ENCODE peak calls at places on chromosomes 11 and 22, in six cellular contexts. One of them, this sample, is unnamed.

GRCh38 chr11:911031-911889 is 650 bp upstream of the CHID1 start:
- DNase-seq in CD8-positive, alpha-beta T cell: no peak
- DNase-seq in lower lobe of right lung: peak
- DNase-seq in heart right ventricle: peak
- DNase-seq in fibroblast of mammary gland: peak
- DNase-seq in hepatocyte: peak
- DNase-seq in this sample: no peak

GRCh38 chr11:87422566-87422965 is 384.8 kb downstream of the TMEM135 start:
- DNase-seq in CD8-positive, alpha-beta T cell: no peak
- DNase-seq in lower lobe of right lung: no peak
- DNase-seq in heart right ventricle: no peak
- DNase-seq in fibroblast of mammary gland: no peak
- DNase-seq in hepatocyte: no peak
- DNase-seq in this sample: no peak

GRCh38 chr11:13103962-13104554 is 94.9 kb downstream of the RASSF10 start:
- DNase-seq in CD8-positive, alpha-beta T cell: no peak
- DNase-seq in lower lobe of right lung: no peak
- DNase-seq in heart right ventricle: no peak
- DNase-seq in fibroblast of mammary gland: no peak
- DNase-seq in hepatocyte: no peak
- DNase-seq in this sample: no peak

GRCh38 chr11:101436511-101437142 is 147.2 kb downstream of the TRPC6 start:
- DNase-seq in CD8-positive, alpha-beta T cell: no peak
- DNase-seq in lower lobe of right lung: no peak
- DNase-seq in heart right ventricle: no peak
- DNase-seq in fibroblast of mammary gland: peak
- DNase-seq in hepatocyte: peak
- DNase-seq in this sample: no peak

GRCh38 chr22:33923660-33924246 is 3.5 kb upstream of the LARGE1 start:
- DNase-seq in CD8-positive, alpha-beta T cell: no peak
- DNase-seq in lower lobe of right lung: no peak
- DNase-seq in heart right ventricle: no peak
- DNase-seq in fibroblast of mammary gland: peak
- DNase-seq in hepatocyte: peak
- DNase-seq in this sample: peak

GRCh38 chr11:23155503-23155902 is 295.2 kb upstream of the CCDC179 start:
- DNase-seq in CD8-positive, alpha-beta T cell: no peak
- DNase-seq in lower lobe of right lung: no peak
- DNase-seq in heart right ventricle: no peak
- DNase-seq in fibroblast of mammary gland: no peak
- DNase-seq in hepatocyte: no peak
- DNase-seq in this sample: no peak

GRCh38 chr11:72609045-72609444 is 65.2 kb downstream of the PDE2A start:
- DNase-seq in CD8-positive, alpha-beta T cell: no peak
- DNase-seq in lower lobe of right lung: no peak
- DNase-seq in heart right ventricle: no peak
- DNase-seq in fibroblast of mammary gland: peak
- DNase-seq in hepatocyte: no peak
- DNase-seq in this sample: no peak

GRCh38 chr11:11432621-11433319 is 79.7 kb upstream of the CSNK2A3 start:
- DNase-seq in CD8-positive, alpha-beta T cell: no peak
- DNase-seq in lower lobe of right lung: no peak
- DNase-seq in heart right ventricle: no peak
- DNase-seq in fibroblast of mammary gland: no peak
- DNase-seq in hepatocyte: no peak
- DNase-seq in this sample: no peak

GRCh38 chr22:38694945-38695344 is 5.8 kb downstream of the JOSD1 start:
- DNase-seq in CD8-positive, alpha-beta T cell: no peak
- DNase-seq in lower lobe of right lung: no peak
- DNase-seq in heart right ventricle: no peak
- DNase-seq in fibroblast of mammary gland: no peak
- DNase-seq in hepatocyte: peak
- DNase-seq in this sample: no peak

GRCh38 chr22:38924197-38924952 is 33.0 kb upstream of the APOBEC3A start:
- DNase-seq in CD8-positive, alpha-beta T cell: no peak
- DNase-seq in lower lobe of right lung: peak
- DNase-seq in heart right ventricle: peak
- DNase-seq in fibroblast of mammary gland: peak
- DNase-seq in hepatocyte: peak
- DNase-seq in this sample: peak

GRCh38 chr22:23709107-23709506 is 18.3 kb downstream of the RGL4 start:
- DNase-seq in CD8-positive, alpha-beta T cell: no peak
- DNase-seq in lower lobe of right lung: no peak
- DNase-seq in heart right ventricle: no peak
- DNase-seq in fibroblast of mammary gland: no peak
- DNase-seq in hepatocyte: no peak
- DNase-seq in this sample: peak

GRCh38 chr22:41028841-41029240 is 63.6 kb upstream of the EP300 start:
- DNase-seq in CD8-positive, alpha-beta T cell: no peak
- DNase-seq in lower lobe of right lung: no peak
- DNase-seq in heart right ventricle: no peak
- DNase-seq in fibroblast of mammary gland: peak
- DNase-seq in hepatocyte: peak
- DNase-seq in this sample: no peak

GRCh38 chr22:21103633-21104032 is 57.9 kb downstream of the LRRC74B start:
- DNase-seq in CD8-positive, alpha-beta T cell: no peak
- DNase-seq in lower lobe of right lung: no peak
- DNase-seq in heart right ventricle: no peak
- DNase-seq in fibroblast of mammary gland: no peak
- DNase-seq in hepatocyte: no peak
- DNase-seq in this sample: no peak

GRCh38 chr11:100719362-100719761 is 32.3 kb downstream of the ARHGAP42 start:
- DNase-seq in CD8-positive, alpha-beta T cell: no peak
- DNase-seq in lower lobe of right lung: no peak
- DNase-seq in heart right ventricle: no peak
- DNase-seq in fibroblast of mammary gland: peak
- DNase-seq in hepatocyte: peak
- DNase-seq in this sample: no peak

GRCh38 chr22:49763138-49763537 is 64.5 kb downstream of the BRD1 start:
- DNase-seq in CD8-positive, alpha-beta T cell: no peak
- DNase-seq in lower lobe of right lung: no peak
- DNase-seq in heart right ventricle: no peak
- DNase-seq in fibroblast of mammary gland: no peak
- DNase-seq in hepatocyte: no peak
- DNase-seq in this sample: no peak

GRCh38 chr11:126233391-126233790 is 21.8 kb downstream of the FAM118B start:
- DNase-seq in CD8-positive, alpha-beta T cell: no peak
- DNase-seq in lower lobe of right lung: no peak
- DNase-seq in heart right ventricle: no peak
- DNase-seq in fibroblast of mammary gland: peak
- DNase-seq in hepatocyte: no peak
- DNase-seq in this sample: no peak

GRCh38 chr11:68038718-68039525 is at the start of gene TCIRG1:
- DNase-seq in CD8-positive, alpha-beta T cell: no peak
- DNase-seq in lower lobe of right lung: peak
- DNase-seq in heart right ventricle: peak
- DNase-seq in fibroblast of mammary gland: peak
- DNase-seq in hepatocyte: peak
- DNase-seq in this sample: no peak

GRCh38 chr11:76523147-76523546 is 78.3 kb downstream of the EMSY start:
- DNase-seq in CD8-positive, alpha-beta T cell: no peak
- DNase-seq in lower lobe of right lung: no peak
- DNase-seq in heart right ventricle: no peak
- DNase-seq in fibroblast of mammary gland: no peak
- DNase-seq in hepatocyte: peak
- DNase-seq in this sample: no peak

DNA sequence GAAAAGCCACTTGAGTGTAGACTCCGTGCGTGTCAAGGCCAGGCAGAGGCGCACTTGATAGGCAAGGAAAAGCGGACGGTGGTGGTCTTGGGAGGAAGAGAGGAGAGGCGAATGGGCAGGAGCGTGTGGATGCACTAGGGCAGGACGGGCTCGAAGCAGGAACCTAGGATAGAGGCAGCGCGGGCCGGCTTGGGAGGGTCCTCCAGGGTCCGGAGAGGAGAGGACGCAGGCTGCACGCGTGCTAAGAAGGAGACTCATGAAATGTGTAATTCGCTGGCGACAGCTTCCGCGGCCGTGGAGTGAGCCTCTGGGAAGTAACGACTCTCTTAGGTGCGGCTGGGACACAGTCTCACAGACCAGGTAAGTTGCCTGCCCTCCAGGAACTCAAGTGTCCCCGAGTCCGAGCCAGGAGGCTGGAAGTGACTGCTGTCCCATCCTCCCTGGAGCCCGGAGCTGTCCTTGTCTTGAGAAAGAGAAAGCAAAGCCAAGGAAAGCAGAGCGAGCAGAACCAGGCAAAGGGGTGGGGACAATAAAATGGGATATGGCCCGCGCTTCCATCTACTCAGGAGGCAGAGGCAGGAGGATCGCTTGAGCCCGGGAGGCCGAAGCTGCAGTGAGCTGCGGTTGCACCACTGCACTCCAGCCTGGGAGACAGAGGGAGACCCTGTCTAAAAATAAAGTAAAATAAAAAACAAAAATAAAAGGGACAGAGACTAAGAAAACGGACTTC is 824 bp upstream of the IL17RA start:
- DNase-seq in CD8-positive, alpha-beta T cell: no peak
- DNase-seq in lower lobe of right lung: no peak
- DNase-seq in heart right ventricle: no peak
- DNase-seq in fibroblast of mammary gland: no peak
- DNase-seq in hepatocyte: no peak
- DNase-seq in this sample: no peak
- H3K4me3 ChIP-seq in CD8-positive, alpha-beta T cell: peak
- H3K4me3 ChIP-seq in lower lobe of right lung: peak
- H3K4me3 ChIP-seq in heart right ventricle: peak
- H3K4me3 ChIP-seq in fibroblast of mammary gland: peak
- H3K4me3 ChIP-seq in hepatocyte: peak
- H3K4me3 ChIP-seq in this sample: peak

GRCh38 chr11:61967924-61968757 is 707 bp upstream of the FTH1 start:
- DNase-seq in CD8-positive, alpha-beta T cell: no peak
- DNase-seq in lower lobe of right lung: peak
- DNase-seq in heart right ventricle: peak
- DNase-seq in fibroblast of mammary gland: no peak
- DNase-seq in hepatocyte: peak
- DNase-seq in this sample: no peak

GRCh38 chr11:61969838-61970452 is 2.5 kb upstream of the FTH1 start:
- DNase-seq in CD8-positive, alpha-beta T cell: no peak
- DNase-seq in lower lobe of right lung: no peak
- DNase-seq in heart right ventricle: no peak
- DNase-seq in fibroblast of mammary gland: peak
- DNase-seq in hepatocyte: no peak
- DNase-seq in this sample: no peak

GRCh38 chr11:61967177-61967923 is at the start of gene FTH1:
- DNase-seq in CD8-positive, alpha-beta T cell: peak
- DNase-seq in lower lobe of right lung: peak
- DNase-seq in heart right ventricle: peak
- DNase-seq in fibroblast of mammary gland: peak
- DNase-seq in hepatocyte: peak
- DNase-seq in this sample: no peak

GRCh38 chr11:61969391-61969758 is 1.9 kb upstream of the FTH1 start:
- DNase-seq in CD8-positive, alpha-beta T cell: no peak
- DNase-seq in lower lobe of right lung: no peak
- DNase-seq in heart right ventricle: no peak
- DNase-seq in fibroblast of mammary gland: no peak
- DNase-seq in hepatocyte: no peak
- DNase-seq in this sample: no peak

DNA sequence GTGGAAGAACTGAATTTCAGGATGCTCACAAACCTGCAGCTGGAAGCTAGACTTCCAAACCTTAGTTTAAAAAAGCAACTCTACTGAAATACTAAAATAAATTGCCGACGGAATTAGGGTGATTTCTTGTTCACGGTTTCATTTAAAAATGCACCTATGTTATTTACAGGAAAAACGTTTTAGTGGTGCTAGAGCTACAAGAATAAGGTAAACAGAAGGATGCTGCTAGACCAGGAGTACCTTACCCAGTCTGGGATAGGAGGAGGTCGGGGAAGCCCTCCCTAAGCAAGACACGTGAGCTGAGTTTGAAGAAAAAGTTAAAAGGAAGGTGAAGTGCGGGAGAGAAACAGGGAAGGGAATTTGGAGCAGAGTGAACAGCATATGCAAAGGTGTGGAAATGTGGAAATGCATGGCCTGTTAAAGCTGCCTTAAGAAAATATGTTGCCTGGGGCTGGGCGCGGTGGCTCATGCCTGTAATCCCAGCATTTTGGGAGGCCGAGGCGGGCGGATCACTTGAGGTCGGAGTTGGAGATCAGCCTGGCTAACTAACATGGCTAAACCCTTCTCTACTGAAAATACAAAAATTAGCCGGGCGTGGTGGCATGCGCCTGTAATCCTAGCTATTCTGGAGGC is 1.4 kb upstream of the FTH1 start:
- DNase-seq in CD8-positive, alpha-beta T cell: no peak
- DNase-seq in lower lobe of right lung: no peak
- DNase-seq in heart right ventricle: no peak
- DNase-seq in fibroblast of mammary gland: no peak
- DNase-seq in hepatocyte: no peak
- DNase-seq in this sample: no peak
- H3K4me3 ChIP-seq in CD8-positive, alpha-beta T cell: no peak
- H3K4me3 ChIP-seq in lower lobe of right lung: peak
- H3K4me3 ChIP-seq in heart right ventricle: peak
- H3K4me3 ChIP-seq in fibroblast of mammary gland: peak
- H3K4me3 ChIP-seq in hepatocyte: no peak
- H3K4me3 ChIP-seq in this sample: peak

GRCh38 chr22:45535400-45535799 is 32.7 kb downstream of the FBLN1 start:
- DNase-seq in CD8-positive, alpha-beta T cell: no peak
- DNase-seq in lower lobe of right lung: no peak
- DNase-seq in heart right ventricle: no peak
- DNase-seq in fibroblast of mammary gland: no peak
- DNase-seq in hepatocyte: peak
- DNase-seq in this sample: no peak
- H3K4me3 ChIP-seq in CD8-positive, alpha-beta T cell: no peak
- H3K4me3 ChIP-seq in lower lobe of right lung: no peak
- H3K4me3 ChIP-seq in heart right ventricle: no peak
- H3K4me3 ChIP-seq in fibroblast of mammary gland: no peak
- H3K4me3 ChIP-seq in hepatocyte: no peak
- H3K4me3 ChIP-seq in this sample: no peak

DNA sequence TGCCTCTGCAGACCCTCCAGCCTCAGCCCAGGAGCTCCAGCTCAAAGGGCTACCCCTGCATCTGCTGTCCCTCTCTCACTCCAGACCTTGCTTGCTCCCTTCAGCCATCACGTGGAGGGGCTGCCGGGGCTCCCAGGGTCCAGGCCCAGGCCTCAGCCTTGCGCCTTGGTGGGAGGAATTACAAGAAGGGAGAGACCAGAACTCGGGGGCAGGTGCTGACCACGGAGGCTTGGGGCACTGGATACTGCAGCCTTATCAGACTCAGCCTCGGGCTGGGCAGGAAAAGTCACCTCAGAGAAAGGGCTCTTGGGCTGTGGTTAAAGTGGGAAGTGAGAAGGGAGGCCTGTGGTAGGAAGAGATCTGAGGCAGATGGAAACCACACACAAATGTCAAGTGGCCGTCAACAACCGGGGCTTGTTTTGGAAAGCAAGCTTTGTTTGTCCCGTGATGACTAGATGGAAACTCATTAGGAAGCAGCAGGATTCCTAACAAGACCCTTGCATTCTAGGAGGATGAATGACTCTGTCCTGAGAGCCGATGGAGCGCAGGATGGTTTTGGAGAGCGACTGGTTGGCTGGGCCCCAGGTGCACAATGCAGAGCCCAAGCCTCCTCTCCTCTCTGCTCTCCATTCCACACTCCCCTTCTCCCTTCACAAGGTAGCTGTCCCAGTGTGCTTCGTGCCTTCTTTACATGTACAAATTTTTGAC is 1321.7 kb downstream of the TBC1D22A start:
- DNase-seq in CD8-positive, alpha-beta T cell: no peak
- DNase-seq in lower lobe of right lung: no peak
- DNase-seq in heart right ventricle: no peak
- DNase-seq in fibroblast of mammary gland: no peak
- DNase-seq in hepatocyte: no peak
- DNase-seq in this sample: no peak
- H3K4me3 ChIP-seq in CD8-positive, alpha-beta T cell: no peak
- H3K4me3 ChIP-seq in lower lobe of right lung: no peak
- H3K4me3 ChIP-seq in heart right ventricle: no peak
- H3K4me3 ChIP-seq in fibroblast of mammary gland: no peak
- H3K4me3 ChIP-seq in hepatocyte: no peak
- H3K4me3 ChIP-seq in this sample: no peak

GRCh38 chr11:74265256-74265655 is 46.2 kb downstream of the P4HA3 start:
- DNase-seq in CD8-positive, alpha-beta T cell: no peak
- DNase-seq in lower lobe of right lung: no peak
- DNase-seq in heart right ventricle: no peak
- DNase-seq in fibroblast of mammary gland: no peak
- DNase-seq in hepatocyte: no peak
- DNase-seq in this sample: no peak
- H3K4me3 ChIP-seq in CD8-positive, alpha-beta T cell: no peak
- H3K4me3 ChIP-seq in lower lobe of right lung: no peak
- H3K4me3 ChIP-seq in heart right ventricle: no peak
- H3K4me3 ChIP-seq in fibroblast of mammary gland: no peak
- H3K4me3 ChIP-seq in hepatocyte: no peak
- H3K4me3 ChIP-seq in this sample: no peak

This sample was measured in HFF-Myc.